ENCODE peak calls at places on chromosomes 7 and 10, in seven cellular contexts. S is OCI-LY7, H is NCI-H748 treated with DMSO at 0.1 percent for 48 hours, X is heart right ventricle, B is posterior cingulate gyrus, T is fibroblast of lung, W is SJCRH30. G is an unnamed sample.
A peak's percentile ranks its signal among the peaks of the same experiment; 100 is the strongest.

GRCh38 chr10:100761191-100761590 is 15.8 kb downstream of the PAX2 start:
- DNase-seq in S (no peak), H (no peak), X (no peak), B (no peak), T (no peak), W (no peak), G (no peak)

GRCh38 chr7:157010588-157011332 is at the start of gene MNX1:
- DNase-seq in S (peak; percentile 89), H (peak; percentile 66), X (no peak), B (no peak), T (peak; percentile 15), W (peak; percentile 92), G (no peak)

GRCh38 chr10:132309466-132309865 is 1.7 kb upstream of the STK32C start:
- DNase-seq in S (no peak), H (no peak), X (no peak), B (no peak), T (no peak), W (no peak), G (no peak)

GRCh38 chr10:112775347-112775746 is 174.7 kb upstream of the TCF7L2 start:
- DNase-seq in S (no peak), H (no peak), X (no peak), B (no peak), T (peak; percentile 27), W (peak; percentile 45), G (no peak)

GRCh38 chr7:43648725-43649406 is 66.0 kb downstream of the STK17A start:
- DNase-seq in S (peak; percentile 91), H (no peak), X (no peak), B (no peak), T (peak; percentile 98), W (no peak), G (no peak)

GRCh38 chr7:36633377-36633776 is 90.9 kb downstream of the AOAH start:
- DNase-seq in S (no peak), H (no peak), X (no peak), B (no peak), T (no peak), W (no peak), G (no peak)

GRCh38 chr10:45439365-45439764 is 65.3 kb downstream of the ALOX5 start:
- DNase-seq in S (no peak), H (no peak), X (no peak), B (no peak), T (no peak), W (no peak), G (no peak)

GRCh38 chr7:699260-700170 is 27.0 kb upstream of the DNAAF5 start:
- DNase-seq in S (no peak), H (no peak), X (peak; percentile 30), B (no peak), T (no peak), W (no peak), G (no peak)

GRCh38 chr10:58972576-58973234 is 203.7 kb upstream of the PHYHIPL start:
- DNase-seq in S (no peak), H (peak; percentile 7), X (no peak), B (no peak), T (no peak), W (no peak), G (no peak)

GRCh38 chr10:43255644-43256431 is 11.0 kb downstream of the RASGEF1A start:
- DNase-seq in S (peak; percentile 68), H (no peak), X (peak; percentile 6), B (no peak), T (peak; percentile 3), W (no peak), G (no peak)

GRCh38 chr10:22823109-22823508 is 104.7 kb upstream of the ARMC3 start:
- DNase-seq in S (no peak), H (no peak), X (no peak), B (no peak), T (peak; percentile 95), W (no peak), G (no peak)

GRCh38 chr10:3362415-3362814 is 189.8 kb upstream of the PITRM1 start:
- DNase-seq in S (no peak), H (no peak), X (no peak), B (no peak), T (no peak), W (no peak), G (no peak)

GRCh38 chr7:1210979-1211608 is 21.6 kb upstream of the UNCX start:
- DNase-seq in S (no peak), H (peak; percentile 12), X (no peak), B (no peak), T (no peak), W (no peak), G (no peak)

GRCh38 chr10:31013331-31013730 is 18.3 kb downstream of the ZNF438 start:
- DNase-seq in S (no peak), H (no peak), X (no peak), B (no peak), T (no peak), W (no peak), G (no peak)

GRCh38 chr7:5429253-5429856 is 5.7 kb upstream of the TNRC18 start:
- DNase-seq in S (no peak), H (no peak), X (peak; percentile 54), B (no peak), T (peak; percentile 68), W (no peak), G (no peak)

GRCh38 chr7:113099284-113099919 is 12.8 kb upstream of the GPR85 start:
- DNase-seq in S (no peak), H (no peak), X (no peak), B (no peak), T (no peak), W (peak; percentile 89), G (no peak)

GRCh38 chr10:110358869-110359629 is 54.3 kb upstream of the SMNDC1 start:
- DNase-seq in S (peak; percentile 50), H (no peak), X (no peak), B (no peak), T (peak; percentile 70), W (no peak), G (no peak)

GRCh38 chr10:45418417-45418858 is 44.4 kb downstream of the ALOX5 start:
- DNase-seq in S (no peak), H (no peak), X (no peak), B (no peak), T (no peak), W (no peak), G (no peak)

GRCh38 chr10:55630491-55631056 is 730.5 kb downstream of the ZWINT start:
- DNase-seq in S (no peak), H (no peak), X (no peak), B (peak; percentile 19), T (peak; percentile 20), W (no peak), G (no peak)

GRCh38 chr7:12703881-12704280 is 16.4 kb downstream of the ARL4A start:
- DNase-seq in S (no peak), H (no peak), X (no peak), B (no peak), T (peak; percentile 48), W (no peak), G (no peak)

GRCh38 chr7:42492895-42493294 is 255.9 kb upstream of the GLI3 start:
- DNase-seq in S (no peak), H (no peak), X (no peak), B (no peak), T (peak; percentile 3), W (no peak), G (no peak)

GRCh38 chr10:118669020-118669766 is 73.7 kb upstream of the PRLHR start:
- DNase-seq in S (no peak), H (no peak), X (peak; percentile 38), B (peak; percentile 65), T (peak; percentile 82), W (peak; percentile 67), G (peak; percentile 91)

GRCh38 chr7:38316733-38317360 is 43.4 kb upstream of the TARP start:
- DNase-seq in S (no peak), H (no peak), X (no peak), B (no peak), T (no peak), W (no peak), G (no peak)

GRCh38 chr7:108028111-108028510 is 25.1 kb upstream of the LAMB1 start:
- DNase-seq in S (no peak), H (no peak), X (no peak), B (no peak), T (no peak), W (no peak), G (no peak)

G was measured in hippocampal formation.